ENCODE peak calls at places on chromosomes 6 and 20, in five cellular contexts. V is GM12878, R is HepG2, P is K562, H is HCT116. Q is an unnamed sample.

GRCh38 chr20:38633577-38634093 is 32.0 kb downstream of the ARHGAP40 start:
- DNase-seq in V (no peak), R (peak; percentile 71), P (peak; percentile 82), H (peak; percentile 44), Q (peak; percentile 51)

GRCh38 chr20:2137552-2138201 is 36.0 kb downstream of the STK35 start:
- DNase-seq in V (no peak), R (no peak), P (no peak), H (no peak), Q (no peak)

GRCh38 chr6:113381957-113382356 is 475.2 kb upstream of the MARCKS start:
- DNase-seq in V (peak; percentile 55), R (no peak), P (no peak), H (no peak), Q (no peak)

GRCh38 chr6:149963212-149963461 is 606 bp upstream of the ULBP1 start:
- DNase-seq in V (no peak), R (no peak), P (no peak), H (peak; percentile 66), Q (no peak)

GRCh38 chr6:144265390-144265789 is 19.7 kb upstream of the UTRN start:
- DNase-seq in V (peak; percentile 28), R (peak; percentile 67), P (no peak), H (no peak), Q (no peak)

GRCh38 chr20:10357974-10358373 is 76.0 kb downstream of the MKKS start:
- DNase-seq in V (no peak), R (no peak), P (no peak), H (no peak), Q (no peak)

GRCh38 chr20:63060057-63060991 is 53.6 kb upstream of the BHLHE23 start:
- DNase-seq in V (no peak), R (no peak), P (peak; percentile 16), H (no peak), Q (no peak)

GRCh38 chr20:13736792-13737191 is 47.9 kb downstream of the ESF1 start:
- DNase-seq in V (no peak), R (no peak), P (no peak), H (no peak), Q (no peak)

GRCh38 chr20:59765599-59766177 is 161.3 kb downstream of the PHACTR3 start:
- DNase-seq in V (no peak), R (no peak), P (peak; percentile 53), H (no peak), Q (no peak)

GRCh38 chr20:40758790-40759189 is 69.8 kb upstream of the MAFB start:
- DNase-seq in V (no peak), R (no peak), P (no peak), H (no peak), Q (no peak)

GRCh38 chr20:25250508-25250907 is 2.6 kb downstream of the PYGB start:
- DNase-seq in V (no peak), R (no peak), P (no peak), H (no peak), Q (no peak)

GRCh38 chr20:53960586-53961386 is 109.6 kb downstream of the BCAS1 start:
- DNase-seq in V (no peak), R (no peak), P (no peak), H (no peak), Q (no peak)

GRCh38 chr20:53961527-53961926 is 108.9 kb downstream of the BCAS1 start:
- DNase-seq in V (no peak), R (no peak), P (no peak), H (no peak), Q (no peak)

GRCh38 chr20:53958240-53958639 is 112.2 kb downstream of the BCAS1 start:
- DNase-seq in V (no peak), R (no peak), P (no peak), H (no peak), Q (no peak)

GRCh38 chr20:53962388-53962787 is 108.0 kb downstream of the BCAS1 start:
- DNase-seq in V (no peak), R (no peak), P (no peak), H (no peak), Q (no peak)

DNA sequence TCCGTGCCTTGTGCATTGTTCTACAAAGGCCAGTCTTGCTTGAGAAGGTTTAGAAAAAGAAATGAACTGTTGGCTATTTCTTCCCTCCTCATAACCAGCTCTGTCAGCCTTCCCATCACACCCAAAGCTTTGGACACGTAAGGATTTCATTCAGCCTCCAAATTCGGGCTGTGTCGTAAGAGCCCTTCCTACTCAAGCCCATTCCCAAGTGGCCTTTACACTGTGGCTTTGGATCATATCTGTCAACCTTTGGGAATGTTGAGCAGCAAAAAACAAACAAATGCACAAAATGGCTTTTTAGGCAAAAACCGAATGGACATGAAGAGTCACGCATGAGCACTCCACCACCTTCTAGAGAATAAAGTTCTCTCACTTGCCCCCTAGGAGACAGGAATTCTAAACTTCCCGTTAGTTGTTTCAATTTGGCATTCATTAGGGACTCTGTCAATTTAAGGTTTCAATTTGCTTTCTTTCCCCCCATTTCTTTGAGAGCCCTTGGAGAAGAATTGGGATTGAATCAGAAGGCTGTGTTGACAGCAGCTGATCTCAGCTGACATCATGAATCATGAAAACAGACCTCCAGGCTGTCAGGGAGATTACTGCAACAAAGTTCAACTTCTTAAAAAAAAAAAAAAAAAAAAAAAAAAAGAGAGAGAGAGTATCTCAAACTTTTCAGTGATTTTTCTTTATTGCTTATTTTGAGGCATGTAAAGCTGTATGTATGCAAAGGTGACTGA is 110.4 kb downstream of the BCAS1 start:
- DNase-seq in V (no peak), R (peak; percentile 57), P (no peak), H (no peak), Q (no peak)
- H2AFZ ChIP-seq in V (no peak overlapping the region), R (no peak overlapping the region), P (no peak overlapping the region), H (no peak overlapping the region), Q (no peak overlapping the region)

GRCh38 chr20:36030143-36030542 is 61.8 kb downstream of the CNBD2 start:
- DNase-seq in V (no peak), R (no peak), P (no peak), H (no peak), Q (no peak)
- TF ChIP-seq SP1 in V (no peak), R (no peak), P (no peak), H (no peak), Q (no peak)

GRCh38 chr6:1386310-1386709 is 3.1 kb upstream of the FOXF2 start:
- DNase-seq in V (no peak), R (no peak), P (no peak), H (no peak), Q (no peak)

GRCh38 chr6:1383729-1384548 is 5.4 kb upstream of the FOXF2 start:
- DNase-seq in V (no peak), R (no peak), P (no peak), H (no peak), Q (no peak)

GRCh38 chr6:1387632-1388031 is 1.7 kb upstream of the FOXF2 start:
- DNase-seq in V (no peak), R (no peak), P (no peak), H (no peak), Q (no peak)

GRCh38 chr6:1384549-1385128 is 4.7 kb upstream of the FOXF2 start:
- DNase-seq in V (no peak), R (no peak), P (no peak), H (no peak), Q (no peak)

DNA sequence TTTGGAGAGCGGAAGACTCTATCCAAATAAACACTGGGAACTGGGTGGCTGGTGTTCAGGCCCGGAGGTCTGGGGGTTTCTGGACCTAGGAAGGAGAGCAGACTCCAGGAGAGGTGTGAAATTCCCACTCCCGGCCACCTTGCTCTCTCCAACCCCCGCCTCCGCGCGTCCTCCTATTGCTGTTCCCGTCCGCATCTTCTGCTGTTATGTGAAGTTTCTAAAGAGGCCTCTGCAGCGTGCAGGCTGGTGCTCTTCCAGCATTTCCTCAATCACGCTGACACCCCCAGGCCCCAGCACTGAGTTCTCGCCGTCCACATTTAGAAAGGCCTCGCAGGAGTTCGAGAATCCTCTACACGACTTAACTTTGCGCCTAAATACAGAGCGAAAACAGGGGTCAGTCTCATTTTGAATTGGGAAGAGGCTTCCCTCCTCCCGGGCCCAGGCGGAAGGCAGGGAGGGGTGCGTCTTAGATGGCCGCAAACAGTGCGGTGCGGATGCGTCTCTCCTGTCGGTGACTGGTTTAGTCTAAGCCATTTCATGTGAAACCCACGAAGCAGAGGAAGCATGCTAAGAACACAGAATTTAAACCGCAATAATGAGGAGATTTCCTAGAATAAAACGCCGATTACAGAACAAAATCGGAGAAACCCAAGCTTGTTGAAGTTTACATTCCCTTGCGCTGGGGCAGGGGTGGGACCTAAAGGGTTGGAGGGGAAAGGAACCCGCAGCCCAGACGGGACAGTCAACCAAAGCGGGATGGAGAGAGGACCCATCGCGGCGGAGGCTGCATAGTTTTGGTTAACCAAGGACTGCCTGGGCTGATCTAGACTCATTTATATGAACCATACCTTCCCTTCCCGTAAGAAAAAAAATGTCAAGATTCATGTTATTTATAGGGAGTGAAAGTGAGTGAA is 4.0 kb upstream of the FOXF2 start:
- DNase-seq in V (no peak), R (no peak), P (no peak), H (no peak), Q (no peak)
- TF ChIP-seq EZH2 in V (no peak), R (no peak), P (no peak), H (no peak), Q (peak; percentile 97)

DNA sequence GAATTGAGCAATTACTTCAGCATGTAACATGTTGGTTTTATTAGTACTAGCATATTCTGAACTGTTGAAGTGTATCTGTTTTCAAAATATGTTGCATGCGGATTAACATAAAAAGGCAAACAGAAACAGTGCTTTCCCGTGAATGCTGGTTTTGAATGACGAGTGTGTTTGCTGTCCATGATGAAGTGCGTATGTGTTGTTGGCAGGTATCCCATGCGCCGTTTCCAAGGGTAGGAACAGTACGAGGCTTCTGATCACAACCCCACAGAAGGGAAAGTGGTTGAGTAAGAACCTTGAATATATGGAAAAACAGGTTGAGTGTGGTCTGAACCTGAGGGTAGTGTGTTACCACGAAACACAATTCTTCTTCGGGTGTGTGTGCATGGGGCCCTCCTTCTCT is 232.9 kb downstream of the SAMD5 start:
- DNase-seq in V (no peak), R (no peak), P (no peak), H (no peak), Q (no peak)
- H2AFZ ChIP-seq in V (no peak overlapping the region), R (no peak overlapping the region), P (no peak overlapping the region), H (no peak overlapping the region), Q (peak overlapping the region; percentile 58)

GRCh38 chr6:53095270-53095669 is 30.1 kb downstream of the FBXO9 start:
- DNase-seq in V (no peak), R (no peak), P (no peak), H (no peak), Q (no peak)
- TF ChIP-seq SP1 in V (no peak), R (no peak), P (no peak), H (no peak), Q (no peak)

GRCh38 chr6:1395496-1395895 is 6.1 kb downstream of the FOXF2 start:
- DNase-seq in V (no peak), R (no peak), P (no peak), H (no peak), Q (no peak)
- TF ChIP-seq EZH2 in V (no peak), R (no peak), P (no peak), H (no peak), Q (no peak)